ENCODE peak calls at places on chromosomes 2 and 18, in six cellular contexts. I is CD4-positive, alpha-beta T cell; C is coronary artery; B is IMR-90; W is ovary; J is astrocyte. R is an unnamed sample.

GRCh38 chr2:193966590-193966989 is 1690.4 kb upstream of the SLC39A10 start:
- DNase-seq in I (no peak), C (no peak), B (peak), W (no peak), J (peak), R (no peak)

GRCh38 chr2:18719978-18720775 is 130.8 kb upstream of the NT5C1B start:
- DNase-seq in I (no peak), C (no peak), B (peak), W (no peak), J (peak), R (no peak)

GRCh38 chr2:182824056-182824758 is 42.2 kb downstream of the FRZB start:
- DNase-seq in I (no peak), C (no peak), B (no peak), W (no peak), J (no peak), R (no peak)

GRCh38 chr2:98608962-98609604 is 694 bp downstream of the UNC50 start:
- DNase-seq in I (no peak), C (no peak), B (peak), W (peak), J (peak), R (no peak)

GRCh38 chr2:158232476-158232875 is 130.8 kb downstream of the UPP2 start:
- DNase-seq in I (no peak), C (no peak), B (no peak), W (no peak), J (peak), R (no peak)

GRCh38 chr18:9575558-9575957 is 38.8 kb downstream of the PPP4R1 start:
- DNase-seq in I (no peak), C (no peak), B (peak), W (peak), J (peak), R (peak)

GRCh38 chr2:168029071-168029470 is 218.3 kb downstream of the STK39 start:
- DNase-seq in I (no peak), C (no peak), B (no peak), W (no peak), J (no peak), R (no peak)

GRCh38 chr2:158667969-158668368 is 127.1 kb upstream of the DAPL1 start:
- DNase-seq in I (no peak), C (no peak), B (no peak), W (no peak), J (peak), R (no peak)

GRCh38 chr2:74555610-74556103 is 1.1 kb downstream of the DOK1 start:
- DNase-seq in I (no peak), C (peak), B (no peak), W (peak), J (no peak), R (peak)

GRCh38 chr2:219426068-219426443 is 7.9 kb downstream of the DES start:
- DNase-seq in I (no peak), C (no peak), B (no peak), W (no peak), J (no peak), R (no peak)

GRCh38 chr18:6056171-6056932 is 161.0 kb upstream of the TMEM200C start:
- DNase-seq in I (no peak), C (no peak), B (peak), W (no peak), J (peak), R (no peak)

GRCh38 chr18:63708650-63709049 is 5.9 kb downstream of the SERPINB11 start:
- DNase-seq in I (no peak), C (no peak), B (peak), W (no peak), J (peak), R (no peak)

GRCh38 chr18:41378628-41379027 is 576.4 kb upstream of the PIK3C3 start:
- DNase-seq in I (no peak), C (no peak), B (peak), W (no peak), J (peak), R (no peak)

GRCh38 chr2:29295843-29296242 is 180.6 kb downstream of the CLIP4 start:
- DNase-seq in I (no peak), C (no peak), B (peak), W (no peak), J (no peak), R (no peak)
- TF ChIP-seq CTCF in I (no peak), C (no peak), B (peak), W (no peak), J (peak), R (no peak)

DNA sequence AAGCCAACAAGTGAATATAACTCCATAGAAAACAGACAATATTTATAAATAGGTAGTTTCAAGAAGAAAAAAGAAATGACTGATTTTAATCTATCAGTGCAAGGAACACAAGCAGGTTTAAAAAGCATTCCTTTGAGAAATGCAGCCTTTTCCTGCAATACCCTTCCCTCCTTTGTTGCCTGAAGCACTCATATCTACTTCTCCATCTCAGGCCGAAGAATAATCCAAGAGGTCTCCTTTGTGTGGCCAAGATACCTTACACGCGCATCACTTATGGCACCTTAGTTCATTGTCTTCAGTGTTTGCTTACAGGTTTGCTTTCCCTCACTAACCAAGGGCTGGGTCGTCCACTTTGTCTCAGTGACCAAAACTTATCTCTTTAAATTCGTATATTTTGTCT is 93.0 kb downstream of the MAIP1 start:
- DNase-seq in I (no peak), C (no peak), B (no peak), W (no peak), J (no peak), R (no peak)
- H3K27ac ChIP-seq in I (no peak), C (no peak), B (no peak), W (no peak), J (no peak), R (no peak)

GRCh38 chr2:44937688-44938240 is 3.7 kb upstream of the SIX3 start:
- DNase-seq in I (no peak), C (no peak), B (no peak), W (no peak), J (no peak), R (no peak)
- TF ChIP-seq CTCF in I (no peak), C (no peak), B (no peak), W (no peak), J (no peak), R (no peak)

GRCh38 chr18:35609236-35609635 is 27.7 kb downstream of the GALNT1 start:
- DNase-seq in I (no peak), C (no peak), B (no peak), W (no peak), J (no peak), R (no peak)
- H3K27ac ChIP-seq in I (no peak), C (no peak), B (no peak), W (no peak), J (no peak), R (no peak)

DNA sequence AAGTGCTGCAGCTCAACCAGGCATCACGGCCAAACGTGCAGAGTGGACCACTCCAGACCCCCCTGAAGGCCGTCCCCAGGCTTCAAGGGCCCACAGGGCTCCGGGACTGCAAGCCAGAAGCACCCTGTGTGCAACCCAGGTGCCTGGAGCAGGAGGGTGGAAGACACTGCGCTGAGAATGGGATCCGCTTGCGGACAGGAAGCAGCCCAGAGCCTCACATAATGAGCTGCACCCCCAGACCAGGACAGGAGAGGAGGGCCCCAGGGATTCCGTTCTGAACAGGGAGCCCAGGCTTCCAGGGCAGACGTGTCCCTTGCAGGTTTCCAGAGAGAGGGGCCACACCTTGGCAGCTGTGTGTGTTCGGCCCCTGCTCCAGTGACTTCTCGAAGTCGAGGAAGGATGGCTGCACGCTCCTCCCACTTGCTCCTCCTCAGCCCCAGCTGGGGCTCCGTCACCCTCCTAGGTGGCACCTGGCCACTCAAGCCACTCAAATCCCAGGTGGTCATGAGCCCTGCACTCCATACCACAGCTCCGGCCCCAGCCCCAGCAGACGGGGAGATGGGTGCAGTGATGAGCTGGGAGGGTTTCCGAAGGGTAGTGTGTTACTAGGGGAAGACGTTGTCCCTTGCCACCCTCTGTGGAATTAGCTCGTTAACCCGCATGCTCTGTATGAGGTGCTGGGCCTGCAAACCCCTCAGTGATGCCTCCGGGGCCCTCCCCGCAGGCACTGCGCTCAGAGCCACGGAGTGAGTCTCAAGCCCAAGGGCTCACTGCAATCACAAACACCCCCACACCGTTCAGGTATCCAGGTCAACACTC is 79.2 kb downstream of the NDUFA10 start:
- DNase-seq in I (no peak), C (peak), B (no peak), W (peak), J (no peak), R (no peak)
- TF ChIP-seq CTCF in I (no peak), C (no peak), B (no peak), W (no peak), J (no peak), R (no peak)

R was measured in lung.